ENCODE peak calls at places on chromosomes 2 and 18, in eight cellular contexts. Q is aorta, N is GM23248, Y is BJ, U is HCT116, I is lung, P is heart right ventricle, K is Caco-2. T is an unnamed sample. For H3K36me3, the result is how much of the 10 kb centered on the place peaks cover.

GRCh38 chr2:160968183-160968582 is 192.0 kb upstream of the TANK start:
- DNase-seq in N (peak), K (no peak), I (no peak), P (no peak), Y (no peak), Q (no peak), U (no peak), T (no peak)

GRCh38 chr18:79941473-79942119 is 9.9 kb downstream of the SLC66A2 start:
- DNase-seq in Y (no peak), Q (peak), P (no peak), N (no peak), U (no peak), I (no peak), K (no peak), T (peak)

GRCh38 chr2:104766683-104767082 is 87.2 kb upstream of the POU3F3 start:
- DNase-seq in P (no peak), K (no peak), Y (no peak), U (no peak), Q (no peak), N (peak), I (no peak), T (no peak)

GRCh38 chr18:7158201-7158600 is 40.6 kb upstream of the LAMA1 start:
- DNase-seq in N (peak), Q (no peak), U (no peak), P (no peak), Y (peak), K (peak), I (no peak), T (no peak)

GRCh38 chr2:191574232-191574631 is 103.7 kb upstream of the NABP1 start:
- DNase-seq in K (no peak), P (no peak), Y (no peak), Q (no peak), I (no peak), U (no peak), N (no peak), T (no peak)

GRCh38 chr2:24385366-24385765 is 25.0 kb upstream of the ITSN2 start:
- DNase-seq in Y (no peak), P (no peak), U (no peak), N (no peak), I (no peak), K (no peak), Q (no peak), T (no peak)

GRCh38 chr2:84970266-84970955 is 550 bp upstream of the KCMF1 start:
- DNase-seq in P (peak), N (peak), Y (no peak), U (no peak), Q (peak), K (peak), I (peak), T (peak)

GRCh38 chr2:85133751-85134254 is 611 bp downstream of the TCF7L1 start:
- DNase-seq in P (peak), K (peak), Y (no peak), I (peak), Q (peak), U (no peak), N (peak), T (peak)

GRCh38 chr2:238945433-238946150 is 97.7 kb downstream of the TWIST2 start:
- DNase-seq in Y (no peak), P (peak), N (peak), U (peak), Q (peak), K (no peak), I (peak), T (peak)

GRCh38 chr2:69583434-69583833 is 60.1 kb downstream of the AAK1 start:
- DNase-seq in I (no peak), P (no peak), Y (no peak), K (no peak), Q (no peak), N (no peak), U (no peak), T (no peak)

GRCh38 chr2:134669731-134670669 is 48.8 kb downstream of the TMEM163 start:
- DNase-seq in I (peak), K (no peak), N (no peak), Y (no peak), P (no peak), U (no peak), Q (no peak), T (no peak)

GRCh38 chr2:64730551-64731305 is 77.0 kb upstream of the SERTAD2 start:
- DNase-seq in Q (no peak), U (no peak), Y (no peak), N (peak), I (peak), P (peak), K (no peak), T (peak)

GRCh38 chr18:45926691-45927090 is 40.4 kb downstream of the EPG5 start:
- DNase-seq in Y (no peak), P (no peak), N (no peak), I (no peak), K (no peak), Q (no peak), U (no peak), T (no peak)

GRCh38 chr18:61236476-61237057 is 96.7 kb upstream of the CDH20 start:
- DNase-seq in N (no peak), K (no peak), Y (no peak), Q (no peak), P (no peak), I (no peak), U (no peak), T (no peak)

GRCh38 chr2:181575024-181575649 is 81.8 kb downstream of the CERKL start:
- DNase-seq in P (no peak), U (no peak), Y (no peak), N (no peak), K (no peak), Q (no peak), I (no peak), T (no peak)

GRCh38 chr2:26685943-26686839 is 6.3 kb upstream of the KCNK3 start:
- DNase-seq in K (no peak), Q (peak), Y (no peak), U (no peak), P (no peak), I (no peak), N (no peak), T (no peak)

GRCh38 chr2:238523158-238524110 is 96.7 kb downstream of the ASB1 start:
- DNase-seq in U (no peak), K (no peak), Y (peak), N (peak), P (no peak), I (no peak), Q (no peak), T (peak)

GRCh38 chr2:118223487-118224136 is 135.3 kb downstream of the INSIG2 start:
- DNase-seq in K (no peak), Q (no peak), N (peak), Y (no peak), U (no peak), P (no peak), I (no peak), T (no peak)

GRCh38 chr18:63523660-63524059 is 18.5 kb upstream of the SERPINB12 start:
- DNase-seq in U (no peak), Y (no peak), Q (no peak), I (no peak), K (no peak), P (no peak), N (peak), T (no peak)

GRCh38 chr2:68465081-68465916 is 1.8 kb downstream of the FBXO48 start:
- DNase-seq in U (no peak), K (no peak), P (no peak), N (peak), Y (no peak), I (no peak), Q (no peak), T (no peak)

GRCh38 chr2:145203931-145204330 is 684.0 kb upstream of the ZEB2 start:
- DNase-seq in Q (no peak), I (no peak), U (no peak), N (no peak), P (no peak), K (no peak), Y (no peak), T (no peak)

GRCh38 chr2:234955091-234955511 is 3.3 kb downstream of the SH3BP4 start:
- DNase-seq in U (no peak), Y (no peak), N (no peak), P (no peak), K (no peak), I (no peak), Q (no peak), T (no peak)

GRCh38 chr2:54899576-54900200 is 150.6 kb downstream of the RTN4 start:
- DNase-seq in N (peak), U (peak), Q (no peak), P (no peak), K (no peak), I (no peak), Y (no peak), T (no peak)

GRCh38 chr18:7429831-7430230 is 137.3 kb upstream of the PTPRM start:
- DNase-seq in Y (no peak), U (no peak), I (no peak), P (no peak), Q (no peak), K (no peak), N (no peak), T (no peak)

GRCh38 chr2:195408196-195408595 is 248.8 kb upstream of the SLC39A10 start:
- DNase-seq in Y (no peak), K (no peak), Q (no peak), I (no peak), P (no peak), N (no peak), U (no peak), T (no peak)

GRCh38 chr18:13112982-13113381 is 105.6 kb upstream of the LDLRAD4 start:
- DNase-seq in Y (no peak), K (peak), N (peak), I (no peak), U (peak), Q (no peak), P (peak), T (peak)

GRCh38 chr2:145753209-145753608 is 1233.3 kb upstream of the ZEB2 start:
- DNase-seq in Q (no peak), P (no peak), Y (no peak), K (no peak), U (no peak), I (no peak), N (no peak), T (no peak)

GRCh38 chr2:88545118-88545517 is 82.1 kb downstream of the EIF2AK3 start:
- DNase-seq in N (peak), Y (no peak), I (no peak), P (no peak), Q (no peak), U (peak), K (peak), T (no peak)

GRCh38 chr18:57839942-57840381 is 36.8 kb upstream of the ATP8B1 start:
- DNase-seq in U (no peak), N (peak), K (no peak), Y (peak), I (no peak), Q (no peak), P (no peak), T (no peak)

GRCh38 chr2:239275037-239275685 is 125.7 kb downstream of the HDAC4 start:
- DNase-seq in Y (peak), N (peak), I (peak), P (peak), Q (peak), K (no peak), U (peak), T (peak)

GRCh38 chr2:163132850-163133249 is 294.3 kb upstream of the KCNH7 start:
- DNase-seq in N (peak), Q (no peak), U (peak), P (no peak), K (no peak), Y (no peak), I (no peak), T (no peak)

GRCh38 chr18:12283256-12283655 is 24.8 kb upstream of the TUBB6 start:
- DNase-seq in Q (no peak), P (no peak), N (peak), Y (no peak), U (peak), K (no peak), I (no peak), T (no peak)

DNA sequence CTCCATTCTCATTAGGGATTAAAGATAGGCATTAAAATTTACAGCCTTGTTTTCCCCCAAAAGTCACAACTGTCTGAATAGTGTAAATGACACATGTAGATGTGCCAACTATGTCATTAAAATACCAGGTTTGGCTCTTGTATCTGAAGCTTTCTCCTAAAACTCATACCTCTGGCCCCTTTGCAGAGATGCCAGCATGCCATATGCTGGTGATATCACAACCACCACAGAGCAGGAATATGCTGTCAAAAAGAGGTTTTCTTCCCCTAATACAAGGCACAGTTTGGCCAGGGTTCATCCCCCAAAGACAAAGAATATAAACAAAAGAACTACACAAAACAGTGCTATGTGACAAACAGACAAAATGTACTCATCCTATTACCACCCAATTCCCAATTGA is 65.4 kb downstream of the REV1 start:
- DNase-seq in Q (no peak), I (no peak), U (no peak), K (no peak), N (no peak), P (no peak), Y (no peak), T (no peak)
- H3K36me3 ChIP-seq in Q (under half), I (under half), U (under half), K (under half), N (half or more), P (half or more), Y (under half), T (under half)

DNA sequence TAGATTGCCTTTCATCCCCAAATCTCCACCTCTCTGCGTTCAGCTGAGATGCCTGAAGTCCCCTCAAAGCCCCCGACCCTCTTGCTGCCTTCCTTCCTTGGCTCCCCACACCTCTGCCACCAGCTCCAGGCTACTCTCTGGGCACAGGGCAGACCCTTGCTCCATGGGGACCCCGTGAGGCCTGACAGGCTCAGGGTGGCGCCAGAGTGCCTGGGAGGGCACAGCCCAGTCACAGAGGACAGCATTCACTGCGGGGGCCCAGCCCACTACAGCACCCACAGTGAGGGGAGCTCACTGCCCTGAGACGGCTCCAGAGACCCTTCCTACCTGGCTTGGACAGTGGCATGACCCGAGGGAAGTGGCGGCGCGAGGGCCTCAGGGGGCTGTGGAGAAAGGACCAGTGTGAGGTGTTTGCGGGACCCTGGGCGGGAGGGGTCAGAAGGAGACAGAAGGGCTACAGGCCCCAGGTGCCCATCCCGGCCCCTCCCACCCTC is 51.0 kb downstream of the AQP12A start:
- DNase-seq in Y (no peak), I (no peak), U (no peak), K (no peak), P (no peak), N (no peak), Q (no peak), T (no peak)
- H3K36me3 ChIP-seq in Y (under half), I (under half), U (under half), K (under half), P (under half), N (under half), Q (under half), T (under half)

DNA sequence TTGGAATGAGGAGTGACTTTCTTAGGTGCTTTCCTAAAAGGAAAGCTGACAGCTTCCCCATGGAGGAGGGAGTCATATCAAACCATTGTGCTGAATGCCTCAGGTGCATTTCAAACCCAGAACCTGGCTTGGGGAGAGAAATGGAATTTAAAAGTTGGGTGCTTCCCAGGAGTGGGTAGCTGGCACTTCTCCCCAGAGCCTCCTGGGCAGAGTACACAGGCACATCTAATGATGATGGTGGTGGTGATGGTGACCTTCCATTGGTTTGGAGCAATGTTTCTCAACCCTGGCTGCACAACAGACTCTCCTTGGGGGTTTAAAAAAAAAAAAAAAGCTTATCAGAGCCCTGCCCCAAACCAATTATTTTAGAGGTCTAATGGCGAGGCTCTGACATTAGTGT is 8.3 kb downstream of the FOSL2 start:
- DNase-seq in P (no peak), N (no peak), Q (no peak), U (no peak), I (no peak), Y (no peak), K (no peak), T (no peak)
- H3K36me3 ChIP-seq in P (under half), N (under half), Q (under half), U (under half), I (under half), Y (under half), K (under half), T (under half)

GRCh38 chr2:37244017-37244416 is 12.6 kb downstream of the NDUFAF7 start:
- DNase-seq in N (no peak), K (no peak), U (no peak), I (no peak), Q (no peak), P (no peak), Y (no peak), T (no peak)

GRCh38 chr2:37246205-37246604 is 14.7 kb downstream of the NDUFAF7 start:
- DNase-seq in N (no peak), Y (no peak), Q (no peak), K (no peak), U (no peak), I (no peak), P (no peak), T (no peak)

DNA sequence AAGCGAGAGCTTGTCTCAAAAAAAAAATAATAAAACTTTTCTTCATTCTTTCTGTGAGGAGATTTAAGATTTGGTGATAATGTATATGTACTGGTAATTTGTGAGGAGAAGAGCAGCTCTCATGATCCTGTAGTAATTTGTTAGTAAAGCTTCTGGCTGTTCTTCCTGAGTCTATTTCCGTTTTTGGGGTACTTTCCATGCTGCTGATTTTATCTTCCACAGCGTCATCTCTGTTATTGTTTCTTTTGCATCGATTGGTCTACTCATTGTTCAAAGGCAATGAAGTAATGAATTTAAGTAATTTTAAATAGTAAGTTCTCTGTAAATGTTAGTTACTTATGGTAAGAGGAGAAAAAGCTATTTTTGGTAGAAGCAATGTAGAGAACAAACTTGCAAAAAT is 12.0 kb downstream of the NDUFAF7 start:
- DNase-seq in Y (no peak), Q (no peak), P (no peak), K (no peak), N (no peak), U (no peak), I (no peak), T (no peak)
- H3K36me3 ChIP-seq in Y (under half), Q (under half), P (half or more), K (under half), N (half or more), U (half or more), I (under half), T (under half)

GRCh38 chr2:201960300-201960699 is 73.4 kb upstream of the FZD7 start:
- DNase-seq in U (no peak), N (no peak), K (no peak), P (no peak), Q (no peak), I (no peak), Y (no peak), T (no peak)
- H3K36me3 ChIP-seq in U (under half), N (under half), K (under half), P (under half), Q (under half), I (under half), Y (under half), T (under half)